ENCODE peak calls at places on chromosomes 7 and 10, in four cellular contexts. One of them, this sample, is unnamed.

GRCh38 chr10:123035467-123036086 is 26.8 kb downstream of the ACADSB start:
- DNase-seq in neural crest cell: no peak
- DNase-seq in Panc1: no peak
- DNase-seq in T follicular helper cell: no peak
- DNase-seq in this sample: no peak

GRCh38 chr10:22833781-22834180 is 94.1 kb upstream of the ARMC3 start:
- DNase-seq in neural crest cell: no peak
- DNase-seq in Panc1: no peak
- DNase-seq in T follicular helper cell: no peak
- DNase-seq in this sample: no peak

GRCh38 chr7:2229467-2229866 is 3.3 kb downstream of the MAD1L1 start:
- DNase-seq in neural crest cell: no peak
- DNase-seq in Panc1: no peak
- DNase-seq in T follicular helper cell: no peak
- DNase-seq in this sample: no peak

GRCh38 chr7:112414855-112415490 is 35.3 kb upstream of the IFRD1 start:
- DNase-seq in neural crest cell: no peak
- DNase-seq in Panc1: no peak
- DNase-seq in T follicular helper cell: no peak
- DNase-seq in this sample: peak; percentile 59

GRCh38 chr10:70998086-70998485 is 109.7 kb upstream of the PCBD1 start:
- DNase-seq in neural crest cell: no peak
- DNase-seq in Panc1: no peak
- DNase-seq in T follicular helper cell: no peak
- DNase-seq in this sample: no peak

GRCh38 chr7:13031481-13031880 is 344.0 kb downstream of the ARL4A start:
- DNase-seq in neural crest cell: no peak
- DNase-seq in Panc1: no peak
- DNase-seq in T follicular helper cell: no peak
- DNase-seq in this sample: no peak

GRCh38 chr7:17030559-17030958 is 148.8 kb upstream of the AGR3 start:
- DNase-seq in neural crest cell: no peak
- DNase-seq in Panc1: no peak
- DNase-seq in T follicular helper cell: no peak
- DNase-seq in this sample: peak; percentile 12

GRCh38 chr7:131556055-131556911 is at the start of gene PODXL:
- DNase-seq in neural crest cell: peak; percentile 55
- DNase-seq in Panc1: no peak
- DNase-seq in T follicular helper cell: peak; percentile 11
- DNase-seq in this sample: peak; percentile 88

GRCh38 chr10:86203162-86203905 is 163.3 kb downstream of the GRID1 start:
- DNase-seq in neural crest cell: peak; percentile 45
- DNase-seq in Panc1: no peak
- DNase-seq in T follicular helper cell: no peak
- DNase-seq in this sample: peak; percentile 32

GRCh38 chr7:7418997-7419396 is 116.7 kb downstream of the COL28A1 start:
- DNase-seq in neural crest cell: no peak
- DNase-seq in Panc1: no peak
- DNase-seq in T follicular helper cell: no peak
- DNase-seq in this sample: no peak

GRCh38 chr7:50531401-50531906 is 33.8 kb downstream of the DDC start:
- DNase-seq in neural crest cell: peak; percentile 23
- DNase-seq in Panc1: peak; percentile 67
- DNase-seq in T follicular helper cell: no peak
- DNase-seq in this sample: no peak

GRCh38 chr10:63083904-63084689 is 49.0 kb upstream of the NRBF2 start:
- DNase-seq in neural crest cell: peak; percentile 16
- DNase-seq in Panc1: peak; percentile 77
- DNase-seq in T follicular helper cell: peak; percentile 8
- DNase-seq in this sample: peak; percentile 64

GRCh38 chr7:134210227-134210626 is 83.1 kb downstream of the LRGUK start:
- DNase-seq in neural crest cell: no peak
- DNase-seq in Panc1: no peak
- DNase-seq in T follicular helper cell: no peak
- DNase-seq in this sample: no peak

GRCh38 chr10:100109670-100110069 is 28.0 kb upstream of the CPN1 start:
- DNase-seq in neural crest cell: no peak
- DNase-seq in Panc1: no peak
- DNase-seq in T follicular helper cell: no peak
- DNase-seq in this sample: peak; percentile 60

GRCh38 chr10:44166441-44166840 is 218.5 kb downstream of the CXCL12 start:
- DNase-seq in neural crest cell: no peak
- DNase-seq in Panc1: no peak
- DNase-seq in T follicular helper cell: no peak
- DNase-seq in this sample: no peak

GRCh38 chr7:158060216-158060615 is 527.4 kb downstream of the PTPRN2 start:
- DNase-seq in neural crest cell: no peak
- DNase-seq in Panc1: no peak
- DNase-seq in T follicular helper cell: no peak
- DNase-seq in this sample: no peak

GRCh38 chr7:39453743-39454355 is 112.4 kb upstream of the YAE1 start:
- DNase-seq in neural crest cell: peak; percentile 56
- DNase-seq in Panc1: peak; percentile 27
- DNase-seq in T follicular helper cell: peak; percentile 17
- DNase-seq in this sample: peak; percentile 66

GRCh38 chr7:7323352-7323751 is 141.0 kb downstream of the C1GALT1 start:
- DNase-seq in neural crest cell: no peak
- DNase-seq in Panc1: no peak
- DNase-seq in T follicular helper cell: no peak
- DNase-seq in this sample: no peak

GRCh38 chr7:33191326-33191725 is 62.0 kb downstream of the BBS9 start:
- DNase-seq in neural crest cell: no peak
- DNase-seq in Panc1: no peak
- DNase-seq in T follicular helper cell: no peak
- DNase-seq in this sample: peak; percentile 93

GRCh38 chr10:114851336-114851735 is 29.8 kb downstream of the FHIP2A start:
- DNase-seq in neural crest cell: no peak
- DNase-seq in Panc1: no peak
- DNase-seq in T follicular helper cell: no peak
- DNase-seq in this sample: no peak

GRCh38 chr10:86287966-86288579 is 78.5 kb downstream of the GRID1 start:
- DNase-seq in neural crest cell: no peak
- DNase-seq in Panc1: no peak
- DNase-seq in T follicular helper cell: no peak
- DNase-seq in this sample: no peak

GRCh38 chr10:89213191-89213808 is 6.2 kb upstream of the CH25H start:
- DNase-seq in neural crest cell: no peak
- DNase-seq in Panc1: peak; percentile 12
- DNase-seq in T follicular helper cell: no peak
- DNase-seq in this sample: peak; percentile 32

GRCh38 chr7:33774762-33775523 is 130.4 kb upstream of the BMPER start:
- DNase-seq in neural crest cell: no peak
- DNase-seq in Panc1: no peak
- DNase-seq in T follicular helper cell: no peak
- DNase-seq in this sample: no peak

GRCh38 chr10:8444630-8445029 is 390.1 kb downstream of the GATA3 start:
- DNase-seq in neural crest cell: peak; percentile 2
- DNase-seq in Panc1: no peak
- DNase-seq in T follicular helper cell: peak; percentile 14
- DNase-seq in this sample: no peak

GRCh38 chr7:71019703-71020102 is 112.2 kb upstream of the GALNT17 start:
- DNase-seq in neural crest cell: no peak
- DNase-seq in Panc1: no peak
- DNase-seq in T follicular helper cell: no peak
- DNase-seq in this sample: no peak

GRCh38 chr7:7274782-7275181 is 92.4 kb downstream of the C1GALT1 start:
- DNase-seq in neural crest cell: no peak
- DNase-seq in Panc1: no peak
- DNase-seq in T follicular helper cell: no peak
- DNase-seq in this sample: no peak

GRCh38 chr10:17710181-17710580 is 41.8 kb upstream of the TMEM236 start:
- DNase-seq in neural crest cell: no peak
- DNase-seq in Panc1: no peak
- DNase-seq in T follicular helper cell: no peak
- DNase-seq in this sample: no peak

GRCh38 chr7:47804767-47805545 is 143.3 kb downstream of the PKD1L1 start:
- DNase-seq in neural crest cell: no peak
- DNase-seq in Panc1: no peak
- DNase-seq in T follicular helper cell: no peak
- DNase-seq in this sample: no peak

GRCh38 chr10:90780488-90780887 is 77.4 kb downstream of the HTR7 start:
- DNase-seq in neural crest cell: no peak
- DNase-seq in Panc1: no peak
- DNase-seq in T follicular helper cell: no peak
- DNase-seq in this sample: no peak